ENCODE peak calls at places on chromosomes 7 and 10, in five cellular contexts. L is GM23338, Y is fibroblast of mammary gland, T is fibroblast of the aortic adventitia, B is choroid plexus epithelial cell. C is an unnamed sample.

GRCh38 chr10:124240721-124241350 is 147.4 kb upstream of the CHST15 start:
- DNase-seq in Y (no peak), T (no peak), L (peak), B (no peak), C (no peak)

GRCh38 chr10:13298748-13299436 is 972 bp downstream of the PHYH start:
- DNase-seq in Y (no peak), L (no peak), B (no peak), T (no peak), C (no peak)

GRCh38 chr10:122350893-122351292 is 23.6 kb upstream of the PLEKHA1 start:
- DNase-seq in L (no peak), B (no peak), Y (no peak), T (no peak), C (no peak)

GRCh38 chr7:123533929-123534382 is 439 bp downstream of the IQUB start:
- DNase-seq in L (no peak), Y (no peak), T (peak), B (no peak), C (no peak)

GRCh38 chr10:61903184-61903990 is 1.9 kb downstream of the ARID5B start:
- DNase-seq in T (peak), B (peak), Y (peak), L (peak), C (peak)

GRCh38 chr7:14950013-14950412 is 47.5 kb upstream of the DGKB start:
- DNase-seq in T (no peak), L (no peak), Y (peak), B (no peak), C (no peak)

GRCh38 chr7:106571563-106571962 is 89.4 kb downstream of the CCDC71L start:
- DNase-seq in B (no peak), T (no peak), L (no peak), Y (no peak), C (no peak)

GRCh38 chr7:82164813-82165212 is 278.8 kb downstream of the CACNA2D1 start:
- DNase-seq in L (peak), B (peak), T (peak), Y (peak), C (peak)

GRCh38 chr7:29825750-29826529 is 19.6 kb downstream of the WIPF3 start:
- DNase-seq in B (no peak), T (no peak), Y (no peak), L (no peak), C (no peak)

GRCh38 chr10:89426230-89426868 is 12.0 kb downstream of the IFIT5 start:
- DNase-seq in B (peak), L (peak), T (peak), Y (peak), C (peak)

GRCh38 chr7:83155407-83155806 is 7.3 kb downstream of the PCLO start:
- DNase-seq in L (no peak), B (no peak), Y (no peak), T (no peak), C (no peak)

GRCh38 chr7:133633055-133633454 is 380.2 kb downstream of the EXOC4 start:
- DNase-seq in L (no peak), T (peak), B (peak), Y (peak), C (peak)

GRCh38 chr7:17986826-17987225 is 40.8 kb downstream of the PRPS1L1 start:
- DNase-seq in T (peak), L (no peak), Y (peak), B (peak), C (peak)

GRCh38 chr10:6045600-6046457 is 16.3 kb downstream of the IL2RA start:
- DNase-seq in T (no peak), L (no peak), B (no peak), Y (no peak), C (no peak)

GRCh38 chr10:69958232-69958902 is 94.3 kb upstream of the MACROH2A2 start:
- DNase-seq in Y (peak), L (peak), T (peak), B (peak), C (peak)

GRCh38 chr10:71963756-71964668 is at the start of gene CHST3:
- DNase-seq in B (peak), Y (peak), T (peak), L (peak), C (peak)

GRCh38 chr7:133344275-133344674 is 91.4 kb downstream of the EXOC4 start:
- DNase-seq in L (peak), Y (peak), B (peak), T (peak), C (peak)

GRCh38 chr7:17681965-17682364 is 258.3 kb downstream of the SNX13 start:
- DNase-seq in B (peak), Y (peak), T (peak), L (no peak), C (peak)

GRCh38 chr7:106178593-106179134 is 66.6 kb upstream of the SYPL1 start:
- DNase-seq in T (peak), B (peak), L (no peak), Y (peak), C (peak)

GRCh38 chr10:96890580-96890979 is 58.5 kb downstream of the LCOR start:
- DNase-seq in B (no peak), Y (no peak), L (no peak), T (no peak), C (no peak)

GRCh38 chr10:34666008-34666700 is 148.9 kb downstream of the PARD3 start:
- DNase-seq in B (peak), Y (peak), L (peak), T (peak), C (peak)

GRCh38 chr10:102118867-102119266 is 1.3 kb downstream of the LDB1 start:
- DNase-seq in T (peak), L (peak), B (no peak), Y (peak), C (peak)

GRCh38 chr7:11128500-11128899 is 154.8 kb downstream of the PHF14 start:
- DNase-seq in Y (no peak), L (peak), B (no peak), T (no peak), C (no peak)

GRCh38 chr10:113348694-113349093 is 204.2 kb upstream of the HABP2 start:
- DNase-seq in T (no peak), L (no peak), B (no peak), Y (no peak), C (no peak)

GRCh38 chr10:71246591-71247143 is 34.3 kb downstream of the UNC5B start:
- DNase-seq in B (no peak), Y (no peak), T (no peak), L (no peak), C (no peak)

GRCh38 chr7:51046482-51046881 is 263.8 kb upstream of the GRB10 start:
- DNase-seq in T (no peak), B (no peak), L (no peak), Y (no peak), C (no peak)

GRCh38 chr7:32102432-32102851 is 32.2 kb upstream of the PDE1C start:
- DNase-seq in L (no peak), Y (no peak), T (no peak), B (no peak), C (no peak)

GRCh38 chr7:12713625-12714435 is 26.4 kb downstream of the ARL4A start:
- DNase-seq in Y (no peak), L (no peak), B (no peak), T (no peak), C (no peak)

GRCh38 chr7:539731-540411 is 20.2 kb upstream of the PDGFA start:
- DNase-seq in L (no peak), T (peak), B (no peak), Y (peak), C (peak)

GRCh38 chr7:91242097-91242846 is 22.0 kb upstream of the FZD1 start:
- DNase-seq in Y (peak), L (no peak), T (peak), B (no peak), C (peak)

GRCh38 chr7:55191926-55192692 is 173.0 kb upstream of the LANCL2 start:
- DNase-seq in T (no peak), L (peak), B (peak), Y (no peak), C (peak)

GRCh38 chr7:138784692-138785091 is 13.1 kb upstream of the TMEM213 start:
- DNase-seq in T (peak), L (no peak), B (peak), Y (no peak), C (no peak)

GRCh38 chr10:44439436-44439835 is 54.5 kb upstream of the CXCL12 start:
- DNase-seq in L (no peak), B (no peak), Y (no peak), T (no peak), C (no peak)

GRCh38 chr10:49784631-49785030 is 22.5 kb upstream of the OGDHL start:
- DNase-seq in Y (no peak), T (no peak), L (no peak), B (no peak), C (no peak)

GRCh38 chr10:49776851-49777250 is 14.7 kb upstream of the OGDHL start:
- DNase-seq in B (no peak), T (no peak), L (no peak), Y (no peak), C (no peak)

GRCh38 chr10:49783645-49784044 is 21.5 kb upstream of the OGDHL start:
- DNase-seq in Y (no peak), B (no peak), L (peak), T (no peak), C (no peak)

GRCh38 chr10:49778197-49778596 is 16.1 kb upstream of the OGDHL start:
- DNase-seq in B (no peak), Y (no peak), L (no peak), T (no peak), C (no peak)

DNA sequence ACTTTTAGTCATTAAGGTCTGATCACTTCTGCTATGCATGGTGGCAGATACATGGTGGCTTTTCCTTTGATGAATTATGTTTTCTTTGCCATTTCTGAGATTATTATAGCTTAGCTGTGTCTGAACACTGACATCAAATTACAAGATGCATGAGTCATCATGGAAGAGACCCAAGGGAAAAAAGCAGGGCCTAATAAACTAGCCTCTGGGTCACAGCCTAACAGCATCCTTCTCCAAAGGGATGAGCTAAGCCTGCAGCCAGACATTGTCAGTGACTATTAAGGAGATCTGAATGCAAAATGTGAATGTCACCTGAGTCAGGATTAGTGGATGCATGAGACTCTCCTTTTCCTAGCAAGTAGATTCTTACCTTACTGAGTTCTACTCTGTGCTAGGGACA is 19.1 kb upstream of the OGDHL start:
- DNase-seq in L (no peak), Y (peak), B (peak), T (peak), C (peak)
- TF ChIP-seq CTCF in L (no peak), Y (no peak), B (no peak), T (no peak), C (no peak)

GRCh38 chr7:6258440-6259182 is 13.8 kb downstream of the CYTH3 start:
- DNase-seq in B (peak), L (no peak), Y (peak), T (peak), C (peak)

GRCh38 chr7:6254891-6255290 is 17.5 kb downstream of the CYTH3 start:
- DNase-seq in Y (no peak), T (peak), B (no peak), L (no peak), C (no peak)

GRCh38 chr7:6257602-6258001 is 14.8 kb downstream of the CYTH3 start:
- DNase-seq in T (no peak), L (no peak), B (no peak), Y (no peak), C (no peak)

GRCh38 chr7:6259257-6259656 is 13.2 kb downstream of the CYTH3 start:
- DNase-seq in L (no peak), Y (no peak), T (no peak), B (no peak), C (no peak)

DNA sequence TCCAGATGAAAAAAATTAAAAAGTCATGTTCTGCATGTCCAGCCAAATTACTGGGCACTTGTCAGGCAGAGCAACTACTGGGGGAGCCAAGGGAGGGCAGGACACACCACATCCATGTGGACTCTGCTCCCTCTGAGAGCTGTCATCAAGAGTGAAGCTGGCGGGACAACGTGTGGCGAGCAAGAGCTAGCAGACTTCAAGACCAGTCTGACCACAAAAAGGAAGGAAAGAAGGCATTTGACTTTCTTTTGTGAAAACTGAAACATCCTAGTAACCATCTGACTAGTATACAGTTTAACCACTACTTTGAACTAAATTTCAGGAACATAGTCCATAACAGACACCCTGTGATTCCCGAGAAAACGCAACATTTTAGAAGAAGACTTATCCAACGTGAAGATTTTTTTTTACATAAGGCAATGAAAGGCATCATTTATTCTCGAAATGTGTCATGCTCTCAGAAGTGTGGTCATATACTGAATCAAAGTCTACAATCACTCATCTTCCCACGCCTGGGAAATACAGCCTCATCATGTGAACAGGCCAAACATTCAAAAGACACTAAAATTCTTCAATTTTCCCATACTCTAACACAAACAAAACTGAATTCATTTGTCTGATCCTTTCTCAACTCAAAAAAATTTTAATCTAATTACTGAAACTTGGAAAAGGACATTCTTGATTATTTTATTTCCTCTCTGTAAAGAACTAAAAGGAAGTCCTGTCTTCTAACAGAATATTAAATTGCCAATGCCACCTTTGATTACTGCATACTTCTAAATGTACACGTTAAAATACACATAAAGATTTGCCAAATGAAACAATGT is 15.5 kb downstream of the CYTH3 start:
- DNase-seq in T (peak), B (peak), Y (peak), L (no peak), C (peak)
- H3K4me3 ChIP-seq in T (no peak), B (no peak), Y (no peak), L (no peak), C (no peak)

GRCh38 chr7:2864999-2865670 is 21.0 kb upstream of the GNA12 start:
- DNase-seq in L (peak), Y (peak), B (peak), T (peak), C (peak)
- TF ChIP-seq CTCF in L (peak), Y (peak), B (peak), T (peak), C (peak)

GRCh38 chr7:41640487-41640886 is 62.4 kb downstream of the INHBA start:
- DNase-seq in T (peak), Y (peak), B (peak), L (no peak), C (no peak)
- H3K4me3 ChIP-seq in T (no peak), Y (no peak), B (no peak), L (no peak), C (no peak)

DNA sequence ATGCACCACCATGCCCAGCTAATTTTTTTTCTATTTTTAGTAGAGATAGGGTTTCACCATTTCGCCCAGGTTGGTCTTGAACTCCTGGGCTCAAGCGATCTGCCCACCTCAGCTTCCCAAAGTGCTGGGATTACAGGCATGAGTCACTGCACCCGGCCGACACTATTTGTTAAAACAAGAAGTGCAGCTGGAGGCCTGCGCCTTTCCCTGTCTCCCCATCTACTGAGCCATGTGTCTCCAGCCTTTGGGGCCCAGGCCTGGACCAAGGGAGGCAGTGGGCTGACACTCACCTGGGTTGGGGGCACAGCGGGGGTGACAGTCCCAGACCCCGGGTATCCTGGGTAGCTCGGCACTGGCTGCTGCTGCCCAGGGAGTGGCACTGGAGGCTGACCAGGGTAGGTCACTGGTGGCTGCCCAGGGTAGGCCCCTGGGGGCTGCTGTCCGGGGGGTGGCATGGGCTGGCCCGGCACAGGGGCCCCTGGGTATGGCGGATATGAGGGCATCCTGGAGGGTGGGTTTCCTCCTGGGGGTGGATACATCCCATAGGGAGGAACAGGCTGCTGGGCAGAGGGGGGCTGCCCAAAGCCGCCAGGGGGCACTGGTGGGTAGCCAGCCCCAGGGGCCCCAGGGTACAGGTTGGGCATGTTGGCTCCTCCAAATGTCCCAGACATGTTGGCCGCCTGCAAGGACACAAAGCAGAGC is 36.3 kb downstream of the PLAC9 start:
- DNase-seq in Y (no peak), B (no peak), L (peak), T (no peak), C (no peak)
- TF ChIP-seq CTCF in Y (peak), B (peak), L (peak), T (peak), C (peak)

DNA sequence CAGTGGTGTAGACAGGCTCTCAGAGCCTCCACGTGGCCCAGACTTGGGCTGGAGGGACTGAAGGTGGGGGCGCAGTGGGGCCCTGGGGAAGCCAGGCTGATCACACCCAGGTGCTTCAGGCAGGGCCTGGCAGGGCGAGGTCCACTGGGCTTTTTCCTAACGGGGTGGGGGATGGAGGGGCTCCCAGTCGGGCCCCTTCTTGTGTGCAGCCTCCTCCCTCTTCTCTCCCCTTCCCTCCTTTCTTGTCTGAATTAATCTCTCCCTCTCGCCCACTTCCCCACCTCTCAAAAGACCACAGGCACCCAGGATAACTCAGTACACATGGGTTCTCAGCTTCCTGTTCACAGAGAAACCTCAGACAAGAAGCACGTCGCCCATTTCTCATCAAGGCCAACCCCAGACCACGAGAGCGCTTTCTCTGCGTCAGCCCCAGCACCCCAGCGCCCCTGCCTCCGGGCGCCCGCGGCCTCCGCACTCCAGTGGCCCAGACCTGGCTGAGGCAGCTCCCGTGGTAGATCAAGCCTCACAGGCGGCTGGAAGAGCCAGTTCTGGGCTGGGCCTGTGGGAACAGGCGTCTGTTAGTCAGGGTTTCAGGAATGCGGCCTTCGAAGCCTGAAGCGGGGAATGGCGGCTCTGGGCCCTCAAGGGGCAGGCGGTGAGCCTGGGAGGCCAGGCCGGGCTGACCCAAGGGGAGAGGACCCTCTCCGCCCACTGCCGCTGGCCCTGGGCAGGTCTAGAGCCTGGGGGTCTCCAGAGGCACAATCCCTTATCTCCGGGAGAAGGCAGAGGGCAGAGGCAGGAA is 50.6 kb downstream of the PWWP2B start:
- DNase-seq in T (peak), Y (peak), L (peak), B (peak), C (peak)
- H3K4me3 ChIP-seq in T (no peak), Y (no peak), L (no peak), B (no peak), C (no peak)

C was measured in cardiac fibroblast.